ENCODE peak calls at places on chromosome 2, in four cellular contexts. One of them, this sample, is unnamed.

GRCh38 chr2:5365871-5366461 is 326.2 kb upstream of the SOX11 start:
- DNase-seq in GM12878: no peak
- DNase-seq in A549: peak; percentile 25
- DNase-seq in SK-N-SH: peak; percentile 80
- DNase-seq in this sample: peak; percentile 62

GRCh38 chr2:227404575-227404974 is 16.8 kb upstream of the SCYGR1 start:
- DNase-seq in GM12878: no peak
- DNase-seq in A549: peak; percentile 35
- DNase-seq in SK-N-SH: no peak
- DNase-seq in this sample: no peak

GRCh38 chr2:188937228-188938220 is 36.6 kb upstream of the COL3A1 start:
- DNase-seq in GM12878: no peak
- DNase-seq in A549: no peak
- DNase-seq in SK-N-SH: peak; percentile 5
- DNase-seq in this sample: no peak

GRCh38 chr2:74854401-74854800 is 20.5 kb downstream of the HK2 start:
- DNase-seq in GM12878: no peak
- DNase-seq in A549: no peak
- DNase-seq in SK-N-SH: no peak
- DNase-seq in this sample: no peak

GRCh38 chr2:101984656-101985055 is 7.1 kb upstream of the IL1R2 start:
- DNase-seq in GM12878: no peak
- DNase-seq in A549: no peak
- DNase-seq in SK-N-SH: no peak
- DNase-seq in this sample: no peak

GRCh38 chr2:176784633-176785193 is 427.9 kb upstream of the HNRNPA3 start:
- DNase-seq in GM12878: no peak
- DNase-seq in A549: no peak
- DNase-seq in SK-N-SH: no peak
- DNase-seq in this sample: no peak

GRCh38 chr2:53018830-53019425 is 748.7 kb upstream of the CHAC2 start:
- DNase-seq in GM12878: no peak
- DNase-seq in A549: peak; percentile 6
- DNase-seq in SK-N-SH: peak; percentile 5
- DNase-seq in this sample: no peak

GRCh38 chr2:237157551-237158102 is 71.9 kb downstream of the COPS8 start:
- DNase-seq in GM12878: no peak
- DNase-seq in A549: no peak
- DNase-seq in SK-N-SH: no peak
- DNase-seq in this sample: no peak

GRCh38 chr2:167406558-167406957 is 518.3 kb downstream of the XIRP2 start:
- DNase-seq in GM12878: no peak
- DNase-seq in A549: no peak
- DNase-seq in SK-N-SH: no peak
- DNase-seq in this sample: no peak

GRCh38 chr2:25891672-25892071 is 13.4 kb upstream of the ASXL2 start:
- DNase-seq in GM12878: no peak
- DNase-seq in A549: no peak
- DNase-seq in SK-N-SH: no peak
- DNase-seq in this sample: peak; percentile 61

GRCh38 chr2:239495816-239496371 is 95.1 kb upstream of the HDAC4 start:
- DNase-seq in GM12878: no peak
- DNase-seq in A549: no peak
- DNase-seq in SK-N-SH: no peak
- DNase-seq in this sample: no peak

GRCh38 chr2:74027496-74027895 is 42.8 kb downstream of the TET3 start:
- DNase-seq in GM12878: no peak
- DNase-seq in A549: no peak
- DNase-seq in SK-N-SH: no peak
- DNase-seq in this sample: no peak

GRCh38 chr2:71784734-71785549 is 331.6 kb downstream of the DYSF start:
- DNase-seq in GM12878: no peak
- DNase-seq in A549: peak; percentile 87
- DNase-seq in SK-N-SH: peak; percentile 8
- DNase-seq in this sample: peak; percentile 33

GRCh38 chr2:238242731-238243495 is 3.1 kb upstream of the HES6 start:
- DNase-seq in GM12878: no peak
- DNase-seq in A549: no peak
- DNase-seq in SK-N-SH: peak; percentile 67
- DNase-seq in this sample: peak; percentile 70

GRCh38 chr2:68237976-68238580 is 14.3 kb downstream of the PPP3R1 start:
- DNase-seq in GM12878: no peak
- DNase-seq in A549: no peak
- DNase-seq in SK-N-SH: no peak
- DNase-seq in this sample: no peak

GRCh38 chr2:111032721-111033532 is 87.8 kb upstream of the BCL2L11 start:
- DNase-seq in GM12878: no peak
- DNase-seq in A549: peak; percentile 41
- DNase-seq in SK-N-SH: no peak
- DNase-seq in this sample: peak; percentile 81

GRCh38 chr2:69046221-69046662 is 33.3 kb downstream of the ANTXR1 start:
- DNase-seq in GM12878: no peak
- DNase-seq in A549: peak; percentile 21
- DNase-seq in SK-N-SH: no peak
- DNase-seq in this sample: peak; percentile 79

GRCh38 chr2:180891360-180891759 is 89.0 kb upstream of the UBE2E3 start:
- DNase-seq in GM12878: no peak
- DNase-seq in A549: no peak
- DNase-seq in SK-N-SH: no peak
- DNase-seq in this sample: no peak

GRCh38 chr2:132593171-132593570 is 76.8 kb downstream of the LYPD1 start:
- DNase-seq in GM12878: no peak
- DNase-seq in A549: no peak
- DNase-seq in SK-N-SH: no peak
- DNase-seq in this sample: no peak

GRCh38 chr2:220572385-220572784 is 945.0 kb downstream of the SLC4A3 start:
- DNase-seq in GM12878: no peak
- DNase-seq in A549: no peak
- DNase-seq in SK-N-SH: no peak
- DNase-seq in this sample: no peak

GRCh38 chr2:239523147-239523943 is 122.5 kb upstream of the HDAC4 start:
- DNase-seq in GM12878: no peak
- DNase-seq in A549: no peak
- DNase-seq in SK-N-SH: no peak
- DNase-seq in this sample: no peak

GRCh38 chr2:74497777-74498499 is 1.5 kb downstream of the LBX2 start:
- DNase-seq in GM12878: no peak
- DNase-seq in A549: no peak
- DNase-seq in SK-N-SH: peak; percentile 35
- DNase-seq in this sample: no peak

GRCh38 chr2:240647503-240648154 is 22.3 kb downstream of the GPR35 start:
- DNase-seq in GM12878: no peak
- DNase-seq in A549: no peak
- DNase-seq in SK-N-SH: peak; percentile 24
- DNase-seq in this sample: no peak

GRCh38 chr2:151946856-151947523 is 118.8 kb upstream of the ARL5A start:
- DNase-seq in GM12878: no peak
- DNase-seq in A549: peak; percentile 60
- DNase-seq in SK-N-SH: peak; percentile 62
- DNase-seq in this sample: peak; percentile 45

GRCh38 chr2:213476641-213477040 is 192.4 kb downstream of the SPAG16 start:
- DNase-seq in GM12878: no peak
- DNase-seq in A549: no peak
- DNase-seq in SK-N-SH: no peak
- DNase-seq in this sample: no peak

GRCh38 chr2:146844226-146844990 is 1000.4 kb upstream of the ACVR2A start:
- DNase-seq in GM12878: no peak
- DNase-seq in A549: no peak
- DNase-seq in SK-N-SH: no peak
- DNase-seq in this sample: no peak

GRCh38 chr2:241092677-241093076 is 9.4 kb downstream of the MTERF4 start:
- DNase-seq in GM12878: no peak
- DNase-seq in A549: no peak
- DNase-seq in SK-N-SH: no peak
- DNase-seq in this sample: no peak

GRCh38 chr2:3827673-3828575 is 124.5 kb downstream of the DCDC2C start:
- DNase-seq in GM12878: no peak
- DNase-seq in A549: peak; percentile 60
- DNase-seq in SK-N-SH: peak; percentile 56
- DNase-seq in this sample: no peak

GRCh38 chr2:239884875-239885274 is 140.3 kb downstream of the NDUFA10 start:
- DNase-seq in GM12878: no peak
- DNase-seq in A549: no peak
- DNase-seq in SK-N-SH: no peak
- DNase-seq in this sample: no peak

GRCh38 chr2:97935719-97936161 is 60.0 kb downstream of the TMEM131 start:
- DNase-seq in GM12878: no peak
- DNase-seq in A549: no peak
- DNase-seq in SK-N-SH: peak; percentile 21
- DNase-seq in this sample: peak; percentile 42

GRCh38 chr2:11872948-11873269 is 126.5 kb downstream of the LPIN1 start:
- DNase-seq in GM12878: no peak
- DNase-seq in A549: no peak
- DNase-seq in SK-N-SH: no peak
- DNase-seq in this sample: peak; percentile 54

GRCh38 chr2:234840336-234840735 is 111.5 kb upstream of the SH3BP4 start:
- DNase-seq in GM12878: no peak
- DNase-seq in A549: peak; percentile 53
- DNase-seq in SK-N-SH: no peak
- DNase-seq in this sample: peak; percentile 69
- TF ChIP-seq PBX3 in GM12878: no peak
- TF ChIP-seq PBX3 in A549: peak; percentile 41
- TF ChIP-seq PBX3 in SK-N-SH: peak; percentile 56
- TF ChIP-seq PBX3 in this sample: no peak

GRCh38 chr2:169964740-169965139 is 137.5 kb downstream of the UBR3 start:
- DNase-seq in GM12878: no peak
- DNase-seq in A549: no peak
- DNase-seq in SK-N-SH: no peak
- DNase-seq in this sample: no peak
- TF ChIP-seq USF2 in GM12878: no peak
- TF ChIP-seq USF2 in A549: no peak
- TF ChIP-seq USF2 in SK-N-SH: no peak
- TF ChIP-seq USF2 in this sample: no peak

DNA sequence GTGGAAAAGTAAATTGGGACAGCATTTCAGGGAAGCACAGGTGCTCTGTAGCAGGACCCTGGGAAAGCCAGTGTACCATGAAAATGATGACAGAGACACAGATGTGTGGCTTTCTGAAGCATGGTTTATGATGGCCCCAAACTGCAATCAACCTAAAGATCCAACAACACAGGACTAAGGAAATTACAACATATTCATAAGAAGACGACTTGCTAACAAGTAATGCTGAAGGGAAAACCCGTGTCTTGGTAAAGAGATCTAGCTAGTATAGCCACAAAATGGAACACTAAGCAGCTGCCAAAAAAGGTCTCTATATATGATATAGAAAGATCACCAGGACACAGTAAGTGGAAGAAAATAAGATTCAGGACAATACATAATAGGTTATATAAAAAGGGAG is 53.2 kb downstream of the UXS1 start:
- DNase-seq in GM12878: no peak
- DNase-seq in A549: no peak
- DNase-seq in SK-N-SH: no peak
- DNase-seq in this sample: no peak
- TF ChIP-seq PBX3 in GM12878: no peak
- TF ChIP-seq PBX3 in A549: no peak
- TF ChIP-seq PBX3 in SK-N-SH: no peak
- TF ChIP-seq PBX3 in this sample: no peak

GRCh38 chr2:159961005-159961404 is 101.4 kb downstream of the PLA2R1 start:
- DNase-seq in GM12878: no peak
- DNase-seq in A549: no peak
- DNase-seq in SK-N-SH: no peak
- DNase-seq in this sample: no peak
- TF ChIP-seq USF2 in GM12878: no peak
- TF ChIP-seq USF2 in A549: no peak
- TF ChIP-seq USF2 in SK-N-SH: no peak
- TF ChIP-seq USF2 in this sample: no peak

GRCh38 chr2:231397011-231397927 is 1.8 kb downstream of the B3GNT7 start:
- DNase-seq in GM12878: no peak
- DNase-seq in A549: no peak
- DNase-seq in SK-N-SH: no peak
- DNase-seq in this sample: no peak

GRCh38 chr2:231399853-231400667 is 4.5 kb downstream of the B3GNT7 start:
- DNase-seq in GM12878: no peak
- DNase-seq in A549: peak; percentile 64
- DNase-seq in SK-N-SH: peak; percentile 88
- DNase-seq in this sample: peak; percentile 41

GRCh38 chr2:231397928-231398294 is 2.4 kb downstream of the B3GNT7 start:
- DNase-seq in GM12878: no peak
- DNase-seq in A549: no peak
- DNase-seq in SK-N-SH: no peak
- DNase-seq in this sample: no peak

GRCh38 chr2:231398585-231398984 is 3.1 kb downstream of the B3GNT7 start:
- DNase-seq in GM12878: no peak
- DNase-seq in A549: no peak
- DNase-seq in SK-N-SH: no peak
- DNase-seq in this sample: no peak

DNA sequence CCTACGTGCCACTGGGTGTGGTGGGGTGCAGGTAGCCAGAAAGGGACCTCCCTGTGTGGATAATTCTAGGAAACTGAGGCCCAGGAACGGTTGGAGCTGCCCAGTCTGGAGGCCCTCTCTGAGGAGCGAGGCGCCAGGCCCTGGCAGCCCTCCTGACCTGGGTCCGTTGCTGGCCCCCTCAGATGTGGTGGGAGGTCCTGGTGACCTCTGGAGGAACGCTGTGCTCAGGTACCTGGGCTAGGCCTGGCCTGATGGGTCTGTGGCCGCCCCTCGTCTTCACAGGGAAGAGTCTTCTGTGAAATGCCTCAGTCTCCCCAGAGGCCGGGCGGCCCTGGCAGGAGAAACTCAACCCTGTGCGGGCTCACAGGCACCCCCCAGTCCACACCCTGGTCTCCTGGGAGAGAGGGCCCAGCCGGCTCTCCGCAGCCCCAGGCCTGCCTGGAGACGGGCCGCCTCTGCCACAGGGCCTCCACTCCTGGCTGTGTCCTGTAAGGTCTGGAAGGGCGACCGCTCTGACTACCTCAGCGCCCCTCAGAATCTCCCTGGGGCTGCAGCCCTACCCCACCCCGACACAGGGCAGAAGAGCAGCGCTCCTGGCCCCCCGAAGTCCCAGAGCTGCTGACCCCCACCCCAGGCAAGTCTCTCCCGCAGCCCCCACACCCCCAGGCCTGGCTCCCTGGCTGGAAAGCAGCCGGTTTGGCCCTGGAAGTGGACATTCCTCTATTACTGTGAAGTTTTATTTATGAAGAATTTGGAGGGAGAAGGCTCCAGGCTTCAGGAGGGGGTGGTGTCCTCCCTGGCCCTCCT is 3.7 kb downstream of the B3GNT7 start:
- DNase-seq in GM12878: no peak
- DNase-seq in A549: no peak
- DNase-seq in SK-N-SH: peak; percentile 44
- DNase-seq in this sample: no peak
- TF ChIP-seq PBX3 in GM12878: no peak
- TF ChIP-seq PBX3 in A549: no peak
- TF ChIP-seq PBX3 in SK-N-SH: no peak
- TF ChIP-seq PBX3 in this sample: no peak

GRCh38 chr2:134384131-134384530 is 130.3 kb downstream of the MGAT5 start:
- DNase-seq in GM12878: no peak
- DNase-seq in A549: no peak
- DNase-seq in SK-N-SH: no peak
- DNase-seq in this sample: no peak
- TF ChIP-seq USF2 in GM12878: no peak
- TF ChIP-seq USF2 in A549: no peak
- TF ChIP-seq USF2 in SK-N-SH: no peak
- TF ChIP-seq USF2 in this sample: no peak

This sample was measured in HepG2.